ENCODE peak calls at places on chromosomes 1 and 21, in four cellular contexts. T is HTR-8/SVneo; N is psoas muscle; R is activated CD4-positive, alpha-beta T cell treated with anti-CD3 and anti-CD28 coated beads, Interleukin-2, amount 10 ng/mL, durations not matched to agents 7 days and 5 days. J is an unnamed sample.

GRCh38 chr1:153493343-153493960 is 33.0 kb upstream of the S100A7 start:
- DNase-seq in T (no peak), N (no peak), R (no peak), J (no peak)

GRCh38 chr21:36566606-36567005 is 86.7 kb upstream of the CLDN14 start:
- DNase-seq in T (no peak), N (no peak), R (no peak), J (no peak)

GRCh38 chr21:15731243-15731613 is 1.4 kb downstream of the USP25 start:
- DNase-seq in T (no peak), N (no peak), R (peak), J (no peak)

GRCh38 chr1:108691886-108692723 is at the start of gene PRPF38B:
- DNase-seq in T (peak), N (peak), R (peak), J (peak)

GRCh38 chr1:61951731-61952585 is 209.7 kb downstream of the PATJ start:
- DNase-seq in T (no peak), N (no peak), R (no peak), J (no peak)

GRCh38 chr1:225653463-225654276 is 747 bp upstream of the ENAH start:
- DNase-seq in T (peak), N (peak), R (peak), J (no peak)

GRCh38 chr1:70487910-70488665 is 77.0 kb downstream of the CTH start:
- DNase-seq in T (peak), N (no peak), R (peak), J (no peak)

GRCh38 chr1:22662318-22662717 is 9.3 kb downstream of the C1QB start:
- DNase-seq in T (peak), N (no peak), R (no peak), J (no peak)

GRCh38 chr1:29784276-29785136 is 548.2 kb downstream of the PTPRU start:
- DNase-seq in T (no peak), N (no peak), R (no peak), J (no peak)

GRCh38 chr1:230288641-230289349 is 137.3 kb downstream of the PGBD5 start:
- DNase-seq in T (no peak), N (no peak), R (no peak), J (no peak)

GRCh38 chr1:61158592-61158991 is 76.2 kb downstream of the NFIA start:
- DNase-seq in T (no peak), N (no peak), R (no peak), J (no peak)

GRCh38 chr1:184618851-184619250 is 135.8 kb downstream of the EDEM3 start:
- DNase-seq in T (no peak), N (no peak), R (no peak), J (no peak)

GRCh38 chr1:31439276-31439675 is 26.3 kb downstream of the SERINC2 start:
- DNase-seq in T (no peak), N (no peak), R (no peak), J (no peak)

GRCh38 chr1:32701951-32702598 is 495 bp downstream of the SYNC start:
- DNase-seq in T (peak), N (peak), R (no peak), J (no peak)

GRCh38 chr1:81432089-81432488 is 368.6 kb upstream of the ADGRL2 start:
- DNase-seq in T (no peak), N (no peak), R (no peak), J (no peak)

GRCh38 chr1:173202430-173203145 is 4.5 kb downstream of the TNFSF4 start:
- DNase-seq in T (peak), N (no peak), R (peak), J (peak)

GRCh38 chr1:159996653-159997052 is 35.1 kb downstream of the PIGM start:
- DNase-seq in T (peak), N (no peak), R (no peak), J (peak)

GRCh38 chr1:171788696-171789095 is 7.2 kb downstream of the METTL13 start:
- DNase-seq in T (no peak), N (no peak), R (no peak), J (peak)

GRCh38 chr1:48248356-48248755 is 25.8 kb downstream of the SLC5A9 start:
- DNase-seq in T (no peak), N (no peak), R (no peak), J (no peak)

GRCh38 chr1:94143173-94143808 is 22.3 kb upstream of the ABCA4 start:
- DNase-seq in T (no peak), N (no peak), R (no peak), J (no peak)

GRCh38 chr1:183218981-183219621 is 33.0 kb downstream of the LAMC2 start:
- DNase-seq in T (no peak), N (no peak), R (peak), J (no peak)

GRCh38 chr1:37537378-37537777 is 16.7 kb downstream of the SNIP1 start:
- DNase-seq in T (no peak), N (no peak), R (no peak), J (peak)

GRCh38 chr1:53712276-53712675 is 26.7 kb downstream of the GLIS1 start:
- DNase-seq in T (no peak), N (no peak), R (no peak), J (no peak)

GRCh38 chr1:21069549-21069948 is 107.1 kb downstream of the EIF4G3 start:
- DNase-seq in T (peak), N (no peak), R (no peak), J (peak)

GRCh38 chr1:29196863-29197589 is 15.3 kb upstream of the SRSF4 start:
- DNase-seq in T (no peak), N (no peak), R (no peak), J (peak)